ENCODE peak calls at places on chromosomes 2 and 18, in nine cellular contexts. One of them, this sample, is unnamed.

GRCh38 chr2:37189452-37190153 is 1.1 kb upstream of the SULT6B1 start:
- DNase-seq in right lobe of liver: no peak
- DNase-seq in SK-N-SH: no peak
- DNase-seq in HCT116: peak; percentile 89
- DNase-seq in cardiac muscle cell: peak; percentile 83
- DNase-seq in fibroblast of lung: peak; percentile 86
- DNase-seq in IMR-90: peak; percentile 90
- DNase-seq in body of pancreas: peak; percentile 79
- DNase-seq in upper lobe of right lung: no peak
- DNase-seq in this sample: no peak

GRCh38 chr18:8667846-8668245 is 37.5 kb upstream of the MTCL1 start:
- DNase-seq in body of pancreas: no peak
- DNase-seq in cardiac muscle cell: peak; percentile 19
- DNase-seq in fibroblast of lung: no peak
- DNase-seq in SK-N-SH: no peak
- DNase-seq in upper lobe of right lung: no peak
- DNase-seq in HCT116: no peak
- DNase-seq in IMR-90: peak; percentile 72
- DNase-seq in right lobe of liver: no peak
- DNase-seq in this sample: no peak

GRCh38 chr2:211437396-211437795 is 881.0 kb downstream of the CPS1 start:
- DNase-seq in IMR-90: no peak
- DNase-seq in fibroblast of lung: no peak
- DNase-seq in upper lobe of right lung: no peak
- DNase-seq in right lobe of liver: no peak
- DNase-seq in SK-N-SH: no peak
- DNase-seq in HCT116: no peak
- DNase-seq in cardiac muscle cell: no peak
- DNase-seq in body of pancreas: no peak
- DNase-seq in this sample: no peak

GRCh38 chr2:196974970-196975369 is 48.5 kb upstream of the PGAP1 start:
- DNase-seq in IMR-90: no peak
- DNase-seq in body of pancreas: no peak
- DNase-seq in fibroblast of lung: no peak
- DNase-seq in SK-N-SH: no peak
- DNase-seq in cardiac muscle cell: no peak
- DNase-seq in HCT116: no peak
- DNase-seq in upper lobe of right lung: no peak
- DNase-seq in right lobe of liver: no peak
- DNase-seq in this sample: no peak

GRCh38 chr2:49917654-49918053 is 763.3 kb upstream of the FSHR start:
- DNase-seq in upper lobe of right lung: no peak
- DNase-seq in IMR-90: no peak
- DNase-seq in fibroblast of lung: no peak
- DNase-seq in HCT116: no peak
- DNase-seq in right lobe of liver: no peak
- DNase-seq in SK-N-SH: no peak
- DNase-seq in body of pancreas: no peak
- DNase-seq in cardiac muscle cell: no peak
- DNase-seq in this sample: no peak

GRCh38 chr2:85850451-85850850 is 38.3 kb downstream of the ST3GAL5 start:
- DNase-seq in right lobe of liver: no peak
- DNase-seq in SK-N-SH: no peak
- DNase-seq in IMR-90: no peak
- DNase-seq in fibroblast of lung: no peak
- DNase-seq in body of pancreas: no peak
- DNase-seq in HCT116: no peak
- DNase-seq in upper lobe of right lung: no peak
- DNase-seq in cardiac muscle cell: no peak
- DNase-seq in this sample: no peak

GRCh38 chr18:79740741-79741700 is 56.7 kb upstream of the KCNG2 start:
- DNase-seq in cardiac muscle cell: no peak
- DNase-seq in SK-N-SH: no peak
- DNase-seq in fibroblast of lung: no peak
- DNase-seq in IMR-90: no peak
- DNase-seq in body of pancreas: no peak
- DNase-seq in HCT116: no peak
- DNase-seq in right lobe of liver: no peak
- DNase-seq in upper lobe of right lung: peak; percentile 40
- DNase-seq in this sample: no peak

GRCh38 chr2:218217366-218218309 is 649 bp downstream of the ARPC2 start:
- DNase-seq in IMR-90: peak; percentile 23
- DNase-seq in right lobe of liver: peak; percentile 78
- DNase-seq in upper lobe of right lung: peak; percentile 91
- DNase-seq in HCT116: no peak
- DNase-seq in SK-N-SH: peak; percentile 11
- DNase-seq in fibroblast of lung: no peak
- DNase-seq in body of pancreas: peak; percentile 39
- DNase-seq in cardiac muscle cell: peak; percentile 45
- DNase-seq in this sample: peak; percentile 43

GRCh38 chr2:223084873-223085272 is 32.9 kb downstream of the KCNE4 start:
- DNase-seq in HCT116: no peak
- DNase-seq in fibroblast of lung: no peak
- DNase-seq in cardiac muscle cell: no peak
- DNase-seq in right lobe of liver: no peak
- DNase-seq in body of pancreas: peak; percentile 75
- DNase-seq in IMR-90: peak; percentile 41
- DNase-seq in upper lobe of right lung: no peak
- DNase-seq in SK-N-SH: peak; percentile 36
- DNase-seq in this sample: peak; percentile 91

GRCh38 chr18:75554112-75554511 is 126.6 kb upstream of the SMIM21 start:
- DNase-seq in fibroblast of lung: no peak
- DNase-seq in right lobe of liver: no peak
- DNase-seq in upper lobe of right lung: no peak
- DNase-seq in HCT116: no peak
- DNase-seq in SK-N-SH: no peak
- DNase-seq in cardiac muscle cell: no peak
- DNase-seq in body of pancreas: no peak
- DNase-seq in IMR-90: no peak
- DNase-seq in this sample: no peak

GRCh38 chr2:20012282-20013060 is at the start of gene MATN3:
- DNase-seq in HCT116: no peak
- DNase-seq in body of pancreas: peak; percentile 58
- DNase-seq in fibroblast of lung: peak; percentile 20
- DNase-seq in right lobe of liver: no peak
- DNase-seq in upper lobe of right lung: peak; percentile 81
- DNase-seq in SK-N-SH: peak; percentile 84
- DNase-seq in IMR-90: no peak
- DNase-seq in cardiac muscle cell: peak; percentile 68
- DNase-seq in this sample: no peak

GRCh38 chr2:96175951-96176350 is 30.7 kb upstream of the DUSP2 start:
- DNase-seq in body of pancreas: no peak
- DNase-seq in upper lobe of right lung: no peak
- DNase-seq in fibroblast of lung: peak; percentile 41
- DNase-seq in cardiac muscle cell: peak; percentile 25
- DNase-seq in right lobe of liver: no peak
- DNase-seq in IMR-90: peak; percentile 89
- DNase-seq in SK-N-SH: no peak
- DNase-seq in HCT116: no peak
- DNase-seq in this sample: no peak

GRCh38 chr2:107986278-107987217 is at the start of gene SLC5A7:
- DNase-seq in SK-N-SH: peak; percentile 51
- DNase-seq in body of pancreas: no peak
- DNase-seq in cardiac muscle cell: no peak
- DNase-seq in right lobe of liver: no peak
- DNase-seq in HCT116: no peak
- DNase-seq in upper lobe of right lung: no peak
- DNase-seq in fibroblast of lung: no peak
- DNase-seq in IMR-90: no peak
- DNase-seq in this sample: no peak
- H3K4me3 ChIP-seq in SK-N-SH: no peak within 1 kb of the TSS
- H3K4me3 ChIP-seq in body of pancreas: no peak within 1 kb of the TSS
- H3K4me3 ChIP-seq in cardiac muscle cell: peak within 1 kb of the TSS; percentile 20
- H3K4me3 ChIP-seq in right lobe of liver: no peak within 1 kb of the TSS
- H3K4me3 ChIP-seq in HCT116: no peak within 1 kb of the TSS
- H3K4me3 ChIP-seq in upper lobe of right lung: no peak within 1 kb of the TSS
- H3K4me3 ChIP-seq in fibroblast of lung: no peak within 1 kb of the TSS
- H3K4me3 ChIP-seq in IMR-90: no peak within 1 kb of the TSS
- H3K4me3 ChIP-seq in this sample: no peak within 1 kb of the TSS

DNA sequence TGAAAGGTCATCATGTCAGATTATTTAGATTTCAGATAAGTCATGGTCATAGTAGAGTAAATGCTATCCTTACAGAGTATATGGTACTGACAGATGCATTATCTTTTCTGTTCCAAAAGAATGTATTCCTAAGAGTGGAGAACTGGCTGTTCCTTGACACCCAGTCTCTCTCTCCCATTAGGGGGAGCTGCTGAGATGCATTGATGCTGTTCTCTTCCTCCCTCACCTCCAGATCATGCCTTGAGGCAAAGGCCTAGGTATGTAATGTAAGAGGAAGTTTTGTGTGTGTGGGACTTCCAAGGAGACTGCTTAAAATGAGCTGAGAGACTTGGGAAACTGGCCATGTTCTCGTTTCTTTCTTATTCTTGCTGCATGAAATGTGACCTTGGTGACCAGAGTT is 979.5 kb upstream of the CELF4 start:
- DNase-seq in cardiac muscle cell: peak; percentile 1
- DNase-seq in fibroblast of lung: peak; percentile 1
- DNase-seq in body of pancreas: no peak
- DNase-seq in HCT116: no peak
- DNase-seq in upper lobe of right lung: no peak
- DNase-seq in IMR-90: no peak
- DNase-seq in right lobe of liver: no peak
- DNase-seq in SK-N-SH: no peak
- DNase-seq in this sample: no peak
- TF ChIP-seq CTCF in cardiac muscle cell: no peak
- TF ChIP-seq CTCF in fibroblast of lung: no peak
- TF ChIP-seq CTCF in body of pancreas: no peak
- TF ChIP-seq CTCF in HCT116: no peak
- TF ChIP-seq CTCF in upper lobe of right lung: no peak
- TF ChIP-seq CTCF in IMR-90: no peak
- TF ChIP-seq CTCF in right lobe of liver: no peak
- TF ChIP-seq CTCF in SK-N-SH: no peak
- TF ChIP-seq CTCF in this sample: no peak

GRCh38 chr18:12880532-12880892 is 3.5 kb downstream of the PTPN2 start:
- DNase-seq in upper lobe of right lung: no peak
- DNase-seq in body of pancreas: no peak
- DNase-seq in SK-N-SH: no peak
- DNase-seq in cardiac muscle cell: no peak
- DNase-seq in IMR-90: no peak
- DNase-seq in right lobe of liver: no peak
- DNase-seq in fibroblast of lung: no peak
- DNase-seq in HCT116: no peak
- DNase-seq in this sample: no peak

GRCh38 chr18:12883684-12884520 is at the start of gene PTPN2:
- DNase-seq in cardiac muscle cell: peak; percentile 96
- DNase-seq in SK-N-SH: peak; percentile 96
- DNase-seq in right lobe of liver: peak; percentile 96
- DNase-seq in fibroblast of lung: peak; percentile 96
- DNase-seq in upper lobe of right lung: peak; percentile 97
- DNase-seq in body of pancreas: peak; percentile 96
- DNase-seq in HCT116: peak; percentile 82
- DNase-seq in IMR-90: peak; percentile 95
- DNase-seq in this sample: peak; percentile 84

GRCh38 chr18:12883003-12883683 is 894 bp downstream of the PTPN2 start:
- DNase-seq in fibroblast of lung: no peak
- DNase-seq in cardiac muscle cell: no peak
- DNase-seq in HCT116: no peak
- DNase-seq in IMR-90: no peak
- DNase-seq in upper lobe of right lung: no peak
- DNase-seq in SK-N-SH: peak; percentile 39
- DNase-seq in right lobe of liver: no peak
- DNase-seq in body of pancreas: no peak
- DNase-seq in this sample: no peak

GRCh38 chr18:12884521-12885323 is 685 bp upstream of the PTPN2 start:
- DNase-seq in body of pancreas: no peak
- DNase-seq in IMR-90: no peak
- DNase-seq in upper lobe of right lung: no peak
- DNase-seq in right lobe of liver: no peak
- DNase-seq in fibroblast of lung: peak; percentile 18
- DNase-seq in cardiac muscle cell: no peak
- DNase-seq in HCT116: no peak
- DNase-seq in SK-N-SH: no peak
- DNase-seq in this sample: no peak

DNA sequence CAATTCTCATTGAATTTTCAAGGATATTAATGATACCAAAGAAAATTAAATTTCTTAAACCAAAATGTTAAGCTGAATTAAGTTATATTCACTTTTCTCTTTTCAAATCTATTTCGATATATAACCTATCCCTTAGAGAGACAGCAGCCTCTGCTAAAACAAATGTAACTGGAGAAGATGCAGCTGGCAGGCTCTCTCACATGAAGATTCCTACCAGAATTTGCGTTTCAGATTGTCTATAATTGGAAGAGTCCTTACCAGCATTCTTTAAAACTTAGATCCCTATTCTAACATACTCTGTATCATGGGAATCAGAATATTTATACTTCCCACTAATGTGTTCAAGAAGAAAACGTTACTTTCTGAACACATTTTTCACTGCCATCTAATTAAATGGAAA is 1.6 kb downstream of the PTPN2 start:
- DNase-seq in SK-N-SH: no peak
- DNase-seq in cardiac muscle cell: no peak
- DNase-seq in body of pancreas: no peak
- DNase-seq in fibroblast of lung: peak; percentile 30
- DNase-seq in HCT116: no peak
- DNase-seq in upper lobe of right lung: no peak
- DNase-seq in right lobe of liver: no peak
- DNase-seq in IMR-90: peak; percentile 57
- DNase-seq in this sample: no peak
- H3K4me1 ChIP-seq in SK-N-SH: peaks cover 10% of the 10 kb centered on the region
- H3K4me1 ChIP-seq in cardiac muscle cell: peaks cover 16% of the 10 kb centered on the region
- H3K4me1 ChIP-seq in body of pancreas: peaks cover 37% of the 10 kb centered on the region
- H3K4me1 ChIP-seq in fibroblast of lung: no peaks in the 10 kb centered on the region
- H3K4me1 ChIP-seq in HCT116: peaks cover 18% of the 10 kb centered on the region
- H3K4me1 ChIP-seq in upper lobe of right lung: peaks cover 51% of the 10 kb centered on the region
- H3K4me1 ChIP-seq in right lobe of liver: peaks cover 33% of the 10 kb centered on the region
- H3K4me1 ChIP-seq in IMR-90: peaks cover 10% of the 10 kb centered on the region
- H3K4me1 ChIP-seq in this sample: no peaks in the 10 kb centered on the region

GRCh38 chr18:34709631-34710429 is at the start of gene DTNA:
- DNase-seq in body of pancreas: no peak
- DNase-seq in HCT116: no peak
- DNase-seq in right lobe of liver: no peak
- DNase-seq in upper lobe of right lung: no peak
- DNase-seq in SK-N-SH: peak; percentile 18
- DNase-seq in cardiac muscle cell: peak; percentile 95
- DNase-seq in IMR-90: peak; percentile 96
- DNase-seq in fibroblast of lung: peak; percentile 97
- DNase-seq in this sample: no peak
- H3K4me3 ChIP-seq in body of pancreas: no peak within 1 kb of the TSS
- H3K4me3 ChIP-seq in HCT116: no peak within 1 kb of the TSS
- H3K4me3 ChIP-seq in right lobe of liver: no peak within 1 kb of the TSS
- H3K4me3 ChIP-seq in upper lobe of right lung: peak within 1 kb of the TSS; percentile 9
- H3K4me3 ChIP-seq in SK-N-SH: peak within 1 kb of the TSS; percentile 64
- H3K4me3 ChIP-seq in cardiac muscle cell: no peak within 1 kb of the TSS
- H3K4me3 ChIP-seq in IMR-90: peak within 1 kb of the TSS; percentile 37
- H3K4me3 ChIP-seq in fibroblast of lung: peak within 1 kb of the TSS; percentile 97
- H3K4me3 ChIP-seq in this sample: no peak within 1 kb of the TSS

This sample was measured in BE2C.